ENCODE peak calls at places on chromosomes 7 and 10, in seven cellular contexts. M is activated CD8-positive, alpha-beta memory T cell treated with anti-CD3 and anti-CD28 coated beads for 4 hours; A is central memory CD4-positive, alpha-beta T cell; R is T-helper 9 cell; Q is mucosa of gallbladder; F is activated T-cell treated with anti-CD3 and anti-CD28 coated beads, Interleukin-2, amount 50 U/mL, for 48 hours; Y is COLO829. O is an unnamed sample.
A peak's percentile ranks its signal among the peaks of the same experiment; 100 is the strongest.

GRCh38 chr10:125850766-125851731 is 27.7 kb downstream of the BCCIP start:
- DNase-seq in A (no peak), F (no peak), R (no peak), Q (no peak), Y (no peak), M (no peak), O (no peak)

GRCh38 chr10:29326299-29326698 is 37.4 kb downstream of the LYZL1 start:
- DNase-seq in Q (no peak), R (no peak), Y (no peak), A (no peak), F (no peak), M (no peak), O (no peak)

GRCh38 chr7:44735403-44736165 is 13.1 kb upstream of the ZMIZ2 start:
- DNase-seq in R (no peak), A (no peak), Q (no peak), M (no peak), Y (peak; percentile 71), F (peak; percentile 51), O (no peak)

GRCh38 chr7:45061807-45062206 is 27.0 kb downstream of the NACAD start:
- DNase-seq in A (no peak), F (no peak), Y (no peak), M (no peak), R (no peak), Q (no peak), O (no peak)

GRCh38 chr10:79816-80215 is 30.7 kb upstream of the TUBB8 start:
- DNase-seq in F (no peak), Q (no peak), Y (no peak), M (no peak), A (no peak), R (no peak), O (no peak)

GRCh38 chr7:31062746-31063435 is 10.8 kb downstream of the ADCYAP1R1 start:
- DNase-seq in R (no peak), Q (no peak), F (no peak), Y (no peak), A (no peak), M (no peak), O (no peak)

GRCh38 chr10:130177250-130177649 is 41.1 kb downstream of the GLRX3 start:
- DNase-seq in A (no peak), R (no peak), Y (no peak), F (no peak), Q (no peak), M (no peak), O (no peak)

GRCh38 chr10:14953452-14954000 is 370 bp downstream of the DCLRE1C start:
- DNase-seq in R (no peak), A (no peak), Y (peak; percentile 25), Q (peak; percentile 29), M (no peak), F (no peak), O (no peak)

GRCh38 chr7:32525839-32526238 is 30.6 kb downstream of the AVL9 start:
- DNase-seq in Y (no peak), F (no peak), Q (no peak), R (no peak), A (no peak), M (no peak), O (no peak)

GRCh38 chr10:108521827-108522503 is 1357.5 kb upstream of the SORCS1 start:
- DNase-seq in Q (no peak), A (no peak), Y (no peak), R (no peak), M (no peak), F (no peak), O (no peak)

GRCh38 chr7:127447326-127447945 is 54.9 kb upstream of the ZNF800 start:
- DNase-seq in F (peak; percentile 58), Y (no peak), Q (peak; percentile 14), R (peak; percentile 9), M (peak; percentile 15), A (peak; percentile 62), O (peak; percentile 50)

GRCh38 chr7:30923774-30924413 is 12.2 kb downstream of the AQP1 start:
- DNase-seq in M (no peak), R (no peak), Y (no peak), A (no peak), F (peak; percentile 1), Q (peak; percentile 8), O (no peak)

GRCh38 chr7:152054377-152055230 is 29.1 kb downstream of the GALNT11 start:
- DNase-seq in Y (no peak), Q (no peak), R (no peak), A (no peak), F (no peak), M (no peak), O (no peak)

GRCh38 chr7:115004121-115004520 is 82.2 kb downstream of the MDFIC start:
- DNase-seq in Q (no peak), F (no peak), A (no peak), R (no peak), Y (no peak), M (no peak), O (no peak)

GRCh38 chr10:86370006-86370585 is 3.5 kb upstream of the GRID1 start:
- DNase-seq in M (no peak), Q (no peak), R (no peak), F (no peak), A (no peak), Y (no peak), O (no peak)

GRCh38 chr10:24920907-24921881 is 31.2 kb downstream of the PRTFDC1 start:
- DNase-seq in Q (peak; percentile 61), M (no peak), F (peak; percentile 82), A (no peak), Y (peak; percentile 90), R (no peak), O (no peak)

GRCh38 chr7:100893910-100894763 is 1.6 kb downstream of the ACHE start:
- DNase-seq in M (no peak), A (no peak), Q (no peak), F (no peak), Y (no peak), R (no peak), O (no peak)

GRCh38 chr10:75404335-75405200 is 3.0 kb upstream of the ZNF503 start:
- DNase-seq in Q (peak; percentile 24), A (no peak), F (no peak), R (no peak), Y (no peak), M (no peak), O (no peak)

GRCh38 chr10:104267721-104268690 is 978 bp upstream of the GSTO2 start:
- DNase-seq in F (peak; percentile 65), A (no peak), R (no peak), Y (no peak), M (no peak), Q (no peak), O (no peak)

GRCh38 chr10:46543379-46544014 is 13.0 kb downstream of the GPRIN2 start:
- DNase-seq in M (no peak), Q (no peak), A (no peak), Y (no peak), F (peak; percentile 10), R (no peak), O (no peak)

GRCh38 chr7:66953044-66953427 is 32.0 kb downstream of the TMEM248 start:
- DNase-seq in A (no peak), R (no peak), Y (no peak), M (no peak), Q (no peak), F (no peak), O (no peak)

GRCh38 chr10:86104611-86105145 is 261.9 kb downstream of the GRID1 start:
- DNase-seq in F (no peak), Q (no peak), A (no peak), M (no peak), Y (no peak), R (no peak), O (no peak)

O was measured in naive thymus-derived CD4-positive, alpha-beta T cell.